ENCODE peak calls at places on chromosomes 13 and 19, in five cellular contexts. D, H, M, W and B are unnamed samples.

GRCh38 chr13:52809310-52809769 is 39.1 kb downstream of the PCDH8 start:
- DNase-seq in W (peak; percentile 40), M (peak; percentile 89), D (peak; percentile 82), H (peak; percentile 55), B (peak; percentile 78)

GRCh38 chr19:55345818-55346724 is 6.4 kb downstream of the KMT5C start:
- DNase-seq in D (no peak), H (no peak), M (peak; percentile 60), W (peak; percentile 46), B (no peak)

GRCh38 chr13:59991395-59991794 is 172.3 kb downstream of the DIAPH3 start:
- DNase-seq in M (no peak), H (no peak), D (peak; percentile 10), W (no peak), B (no peak)

GRCh38 chr19:37855098-37855497 is 51.3 kb downstream of the WDR87 start:
- DNase-seq in W (peak; percentile 70), M (peak; percentile 76), H (peak; percentile 25), D (no peak), B (no peak)

GRCh38 chr19:41860419-41861097 is 503 bp downstream of the RPS19 start:
- DNase-seq in W (peak; percentile 22), H (peak; percentile 34), M (no peak), D (no peak), B (no peak)

GRCh38 chr19:17282488-17283256 is 971 bp downstream of the ANKLE1 start:
- DNase-seq in W (peak; percentile 64), M (peak; percentile 92), H (peak; percentile 80), D (peak; percentile 94), B (peak; percentile 70)

GRCh38 chr13:48938308-48938943 is 37.3 kb upstream of the FNDC3A start:
- DNase-seq in H (no peak), M (no peak), D (no peak), W (no peak), B (no peak)

GRCh38 chr19:44807162-44807561 is 1.7 kb upstream of the BCAM start:
- DNase-seq in D (peak; percentile 82), H (no peak), M (no peak), W (no peak), B (no peak)

GRCh38 chr19:12994701-12995595 is at the start of gene NFIX:
- DNase-seq in M (peak; percentile 65), H (peak; percentile 61), D (peak; percentile 75), W (peak; percentile 60), B (peak; percentile 41)

GRCh38 chr19:29485293-29485692 is 40.5 kb upstream of the VSTM2B start:
- DNase-seq in H (no peak), M (no peak), D (no peak), W (no peak), B (no peak)

GRCh38 chr19:35204799-35205732 is 23.5 kb downstream of the FAM187B start:
- DNase-seq in D (no peak), H (no peak), M (no peak), W (no peak), B (no peak)

GRCh38 chr19:48445606-48446481 is at the start of gene GRWD1:
- DNase-seq in W (peak; percentile 96), M (peak; percentile 91), D (peak; percentile 96), H (peak; percentile 98), B (peak; percentile 96)
- TF ChIP-seq CTCF in W (no peak), M (peak; percentile 19), D (peak; percentile 14), H (no peak), B (peak; percentile 46)

GRCh38 chr13:74889321-74889720 is 592.6 kb downstream of the TBC1D4 start:
- DNase-seq in D (no peak), M (no peak), H (peak; percentile 78), W (no peak), B (no peak)

GRCh38 chr13:74886496-74886895 is 595.5 kb downstream of the TBC1D4 start:
- DNase-seq in H (peak; percentile 63), M (no peak), D (no peak), W (peak; percentile 35), B (no peak)

GRCh38 chr13:74883834-74884233 is 598.1 kb downstream of the TBC1D4 start:
- DNase-seq in D (no peak), W (no peak), M (no peak), H (peak; percentile 39), B (no peak)
- TF ChIP-seq CTCF in D (no peak), W (no peak), M (peak; percentile 26), H (peak; percentile 13), B (peak; percentile 36)

GRCh38 chr13:27406178-27406939 is 18.1 kb upstream of the GTF3A start:
- DNase-seq in W (peak; percentile 43), D (peak; percentile 48), M (peak; percentile 30), H (peak; percentile 59), B (peak; percentile 26)
- TF ChIP-seq CTCF in W (peak; percentile 50), D (peak; percentile 59), M (peak; percentile 72), H (peak; percentile 54), B (peak; percentile 76)

GRCh38 chr13:98481511-98481951 is 95.4 kb downstream of the STK24 start:
- DNase-seq in M (no peak), D (no peak), W (no peak), H (no peak), B (no peak)

GRCh38 chr13:98484289-98485219 is 92.4 kb downstream of the STK24 start:
- DNase-seq in D (peak; percentile 91), M (no peak), H (peak; percentile 98), W (peak; percentile 96), B (peak; percentile 93)

GRCh38 chr13:98483636-98484288 is 93.1 kb downstream of the STK24 start:
- DNase-seq in D (peak; percentile 52), H (peak; percentile 32), M (no peak), W (peak; percentile 21), B (no peak)

GRCh38 chr13:98480915-98481510 is 95.9 kb downstream of the STK24 start:
- DNase-seq in D (no peak), W (peak; percentile 23), M (no peak), H (peak; percentile 58), B (peak; percentile 38)

GRCh38 chr13:98482476-98483444 is 94.1 kb downstream of the STK24 start:
- DNase-seq in W (peak; percentile 73), M (no peak), H (peak; percentile 76), D (no peak), B (no peak)
- TF ChIP-seq CTCF in W (peak; percentile 12), M (peak; percentile 39), H (no peak), D (no peak), B (peak; percentile 19)

GRCh38 chr19:741506-742131 is 9.3 kb upstream of the MISP start:
- DNase-seq in D (no peak), H (no peak), W (no peak), M (no peak), B (no peak)
- TF ChIP-seq CTCF in D (no peak), H (peak; percentile 18), W (no peak), M (peak; percentile 27), B (no peak)

GRCh38 chr13:58712191-58712590 is 1080.6 kb downstream of the PCDH17 start:
- DNase-seq in D (no peak), W (peak; percentile 9), M (no peak), H (no peak), B (no peak)
- TF ChIP-seq CTCF in D (no peak), W (no peak), M (no peak), H (no peak), B (no peak)

GRCh38 chr13:54187461-54187860 is 1158.8 kb downstream of the OLFM4 start:
- DNase-seq in H (no peak), D (no peak), W (no peak), M (no peak), B (no peak)

GRCh38 chr13:54183728-54184127 is 1155.1 kb downstream of the OLFM4 start:
- DNase-seq in H (no peak), D (no peak), W (no peak), M (no peak), B (no peak)

GRCh38 chr13:54185101-54185500 is 1156.5 kb downstream of the OLFM4 start:
- DNase-seq in M (no peak), W (no peak), H (no peak), D (no peak), B (no peak)

GRCh38 chr13:54184576-54184975 is 1156.0 kb downstream of the OLFM4 start:
- DNase-seq in M (no peak), D (no peak), H (no peak), W (no peak), B (no peak)

GRCh38 chr13:54185785-54186184 is 1157.2 kb downstream of the OLFM4 start:
- DNase-seq in D (peak; percentile 11), M (no peak), H (no peak), W (no peak), B (no peak)
- TF ChIP-seq CTCF in D (peak; percentile 53), M (peak; percentile 7), H (no peak), W (no peak), B (no peak)